ENCODE peak calls at places on chromosomes 12 and 14, in four cellular contexts. X, T, N and E are unnamed samples.

GRCh38 chr14:23061995-23062394 is 4.7 kb upstream of the CDH24 start:
- DNase-seq in X (peak; percentile 72), T (peak; percentile 89), N (peak; percentile 79), E (peak; percentile 84)

GRCh38 chr12:71216725-71217579 is 59.2 kb upstream of the TSPAN8 start:
- DNase-seq in N (no peak), T (peak; percentile 38), X (peak; percentile 24), E (no peak)

GRCh38 chr14:43438056-43438455 is 1069.0 kb downstream of the FSCB start:
- DNase-seq in N (no peak), X (no peak), T (no peak), E (no peak)

GRCh38 chr12:119183942-119184695 is 5.4 kb downstream of the HSPB8 start:
- DNase-seq in T (peak; percentile 26), X (no peak), N (no peak), E (no peak)

GRCh38 chr12:83128529-83128928 is 441.8 kb downstream of the TMTC2 start:
- DNase-seq in N (no peak), T (peak; percentile 42), X (no peak), E (no peak)

GRCh38 chr14:94769413-94770250 is at the start of gene GSC:
- DNase-seq in X (no peak), T (peak; percentile 84), N (no peak), E (no peak)

GRCh38 chr12:129928643-129929042 is 24.8 kb upstream of the TMEM132D start:
- DNase-seq in N (no peak), T (no peak), X (no peak), E (no peak)

GRCh38 chr14:35949933-35950332 is 123.8 kb downstream of the BRMS1L start:
- DNase-seq in X (no peak), T (no peak), N (no peak), E (no peak)

GRCh38 chr12:17793854-17794253 is 296.1 kb downstream of the RERGL start:
- DNase-seq in X (no peak), T (no peak), N (no peak), E (no peak)

GRCh38 chr14:90815817-90816662 is at the start of gene TTC7B:
- DNase-seq in X (no peak), N (no peak), T (peak; percentile 70), E (no peak)

GRCh38 chr12:124386661-124387509 is 92.0 kb downstream of the RFLNA start:
- DNase-seq in T (peak; percentile 66), X (no peak), N (no peak), E (no peak)

GRCh38 chr12:30827406-30828055 is 72.8 kb upstream of the CAPRIN2 start:
- DNase-seq in X (no peak), T (no peak), N (no peak), E (no peak)

GRCh38 chr14:75521415-75522199 is 662 bp upstream of the BATF start:
- DNase-seq in X (no peak), N (no peak), T (no peak), E (no peak)

GRCh38 chr14:70904376-70904775 is 2.9 kb upstream of the PCNX1 start:
- DNase-seq in X (no peak), T (no peak), N (no peak), E (no peak)
- H3K4me3 ChIP-seq in X (no peak overlapping the region), T (no peak overlapping the region), N (no peak overlapping the region), E (no peak overlapping the region)

GRCh38 chr14:73465833-73466532 is 7.6 kb upstream of the NUMB start:
- DNase-seq in X (no peak), N (no peak), T (peak; percentile 39), E (no peak)

GRCh38 chr14:73467800-73468199 is 9.5 kb upstream of the NUMB start:
- DNase-seq in X (no peak), N (no peak), T (peak; percentile 88), E (peak; percentile 48)

GRCh38 chr14:73468808-73469386 is 10.6 kb upstream of the NUMB start:
- DNase-seq in X (no peak), N (no peak), T (no peak), E (no peak)

GRCh38 chr14:73463411-73463810 is 5.1 kb upstream of the NUMB start:
- DNase-seq in T (peak; percentile 99), N (peak; percentile 73), X (peak; percentile 79), E (peak; percentile 32)

GRCh38 chr14:73467377-73467776 is 9.0 kb upstream of the NUMB start:
- DNase-seq in N (no peak), T (peak; percentile 87), X (peak; percentile 80), E (no peak)
- H3K4me1 ChIP-seq in N (peaks cover 5% of the 10 kb centered on the region), T (peaks cover 68% of the 10 kb centered on the region), X (peaks cover 45% of the 10 kb centered on the region), E (peaks cover 11% of the 10 kb centered on the region)

GRCh38 chr14:65728604-65729003 is 316.1 kb downstream of the FUT8 start:
- DNase-seq in N (no peak), T (no peak), X (no peak), E (no peak)

GRCh38 chr14:65729547-65729946 is 317.0 kb downstream of the FUT8 start:
- DNase-seq in N (no peak), X (no peak), T (no peak), E (no peak)

GRCh38 chr14:65732112-65732511 is 319.6 kb downstream of the FUT8 start:
- DNase-seq in N (no peak), T (no peak), X (no peak), E (no peak)
- H3K4me3 ChIP-seq in N (no peak overlapping the region), T (no peak overlapping the region), X (no peak overlapping the region), E (no peak overlapping the region)

DNA sequence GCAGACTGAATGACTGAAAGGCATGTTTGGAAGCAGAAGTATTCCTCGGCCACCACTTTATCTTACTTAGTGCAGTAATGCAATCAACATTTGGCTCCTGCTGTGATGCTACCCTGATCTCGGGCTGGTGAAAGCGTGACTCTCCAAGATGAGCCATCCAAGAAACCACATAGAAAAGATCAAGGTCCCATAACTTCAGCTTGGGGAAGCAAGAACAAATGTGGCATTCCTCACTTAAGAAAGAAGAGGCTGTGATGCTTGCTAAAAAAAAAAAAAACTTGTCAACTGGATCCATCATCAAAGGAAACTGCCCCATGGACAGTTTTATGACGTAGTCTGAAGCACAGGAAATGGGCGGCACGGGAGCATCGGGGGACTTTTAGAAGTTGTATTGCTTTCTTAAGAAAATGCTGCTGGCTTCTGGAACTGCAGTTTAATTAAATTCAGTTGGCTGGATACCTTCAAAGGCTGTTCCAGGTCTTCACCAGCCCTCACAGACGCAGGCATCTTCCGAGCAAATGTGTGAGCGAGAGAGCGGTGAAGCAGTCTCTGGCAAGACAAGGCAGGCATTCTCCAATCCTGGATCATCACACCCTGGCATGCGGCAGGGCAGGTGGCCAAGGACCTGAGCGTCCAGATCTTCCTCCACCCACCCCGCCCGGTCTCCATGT is 38.2 kb upstream of the MAP1LC3B2 start:
- DNase-seq in X (no peak), N (no peak), T (peak; percentile 89), E (no peak)
- H3K4me1 ChIP-seq in X (no peaks in the 10 kb centered on the region), N (peaks cover 13% of the 10 kb centered on the region), T (peaks cover 27% of the 10 kb centered on the region), E (peaks cover 6% of the 10 kb centered on the region)

GRCh38 chr12:50926415-50926814 is 25.9 kb upstream of the HIGD1C start:
- DNase-seq in T (no peak), X (no peak), N (no peak), E (no peak)

GRCh38 chr12:50925920-50926319 is 26.4 kb upstream of the HIGD1C start:
- DNase-seq in T (no peak), N (no peak), X (no peak), E (no peak)

GRCh38 chr12:50928392-50928791 is 24.0 kb upstream of the HIGD1C start:
- DNase-seq in X (no peak), T (no peak), N (no peak), E (no peak)

GRCh38 chr12:50927766-50928224 is 24.5 kb upstream of the HIGD1C start:
- DNase-seq in X (no peak), N (no peak), T (no peak), E (no peak)

DNA sequence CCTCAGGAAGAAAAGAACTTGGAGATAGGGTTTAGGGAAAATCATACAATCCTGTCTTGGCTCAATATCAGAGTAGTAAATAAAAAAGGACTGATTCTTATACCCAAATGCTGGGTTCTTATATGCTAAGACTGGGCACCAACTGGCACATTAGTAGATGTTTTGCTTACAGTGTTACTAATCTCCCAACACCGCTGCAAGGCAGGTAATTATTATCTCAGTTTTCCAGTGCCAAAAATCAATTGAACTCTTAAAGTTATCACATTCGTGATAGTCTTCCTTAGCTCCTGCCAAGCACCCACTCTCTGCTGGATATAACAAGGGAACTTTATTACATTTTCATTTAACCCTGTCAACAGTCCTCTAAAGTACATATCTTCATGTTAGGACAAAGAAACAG is 25.0 kb upstream of the HIGD1C start:
- DNase-seq in X (no peak), T (no peak), N (no peak), E (no peak)
- H3K4me3 ChIP-seq in X (peak overlapping the region; percentile 83), T (no peak overlapping the region), N (peak overlapping the region; percentile 76), E (peak overlapping the region; percentile 75)

DNA sequence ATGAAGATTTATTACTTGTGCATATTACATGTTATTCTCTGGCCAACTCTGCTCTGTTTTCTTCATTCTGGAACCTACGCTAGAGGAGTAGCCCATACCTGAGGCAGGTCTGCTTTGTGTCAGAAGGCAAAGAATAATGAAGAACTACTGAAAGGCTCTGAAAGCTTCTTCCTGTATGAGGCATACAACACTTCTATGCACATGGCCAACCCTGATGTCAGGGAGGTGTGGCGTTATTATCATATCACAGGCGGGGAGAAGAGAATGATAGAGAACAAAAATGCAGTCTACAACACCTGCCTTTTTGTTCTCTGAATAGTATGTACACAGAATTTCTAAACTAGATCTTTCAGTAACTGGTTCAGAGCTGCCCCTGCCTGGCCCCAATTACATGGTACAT is 32.5 kb upstream of the CRY1 start:
- DNase-seq in T (no peak), X (no peak), N (no peak), E (no peak)
- H3K4me1 ChIP-seq in T (no peaks in the 10 kb centered on the region), X (no peaks in the 10 kb centered on the region), N (no peaks in the 10 kb centered on the region), E (no peaks in the 10 kb centered on the region)

GRCh38 chr12:51726931-51727330 is 121.6 kb downstream of the FIGNL2 start:
- DNase-seq in T (no peak), N (no peak), X (no peak), E (no peak)
- H3K4me3 ChIP-seq in T (no peak overlapping the region), N (no peak overlapping the region), X (no peak overlapping the region), E (no peak overlapping the region)

DNA sequence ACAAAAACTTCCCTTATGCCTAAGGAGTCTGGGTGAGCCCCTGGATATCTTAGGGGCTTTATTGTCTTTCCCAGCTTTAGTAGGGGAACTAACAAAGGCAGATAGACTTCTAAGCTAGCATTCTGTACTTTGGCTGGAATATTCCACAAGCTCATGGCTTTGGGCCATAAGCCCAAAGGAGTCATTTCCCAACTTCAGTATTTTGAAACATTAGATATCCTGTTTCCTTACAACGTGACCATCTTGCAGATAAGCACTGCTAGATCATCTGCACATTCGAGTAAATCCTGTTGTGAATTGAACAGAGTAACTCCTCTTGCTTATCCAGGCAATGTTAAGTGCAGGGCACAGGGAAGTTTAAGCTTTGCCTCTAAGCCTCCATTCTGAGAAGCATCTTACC is 70.6 kb upstream of the ACTN1 start:
- DNase-seq in N (peak; percentile 70), T (peak; percentile 80), X (no peak), E (peak; percentile 81)
- H3K4me1 ChIP-seq in N (peaks cover 78% of the 10 kb centered on the region), T (peaks cover 40% of the 10 kb centered on the region), X (peaks cover 69% of the 10 kb centered on the region), E (peaks cover 71% of the 10 kb centered on the region)

DNA sequence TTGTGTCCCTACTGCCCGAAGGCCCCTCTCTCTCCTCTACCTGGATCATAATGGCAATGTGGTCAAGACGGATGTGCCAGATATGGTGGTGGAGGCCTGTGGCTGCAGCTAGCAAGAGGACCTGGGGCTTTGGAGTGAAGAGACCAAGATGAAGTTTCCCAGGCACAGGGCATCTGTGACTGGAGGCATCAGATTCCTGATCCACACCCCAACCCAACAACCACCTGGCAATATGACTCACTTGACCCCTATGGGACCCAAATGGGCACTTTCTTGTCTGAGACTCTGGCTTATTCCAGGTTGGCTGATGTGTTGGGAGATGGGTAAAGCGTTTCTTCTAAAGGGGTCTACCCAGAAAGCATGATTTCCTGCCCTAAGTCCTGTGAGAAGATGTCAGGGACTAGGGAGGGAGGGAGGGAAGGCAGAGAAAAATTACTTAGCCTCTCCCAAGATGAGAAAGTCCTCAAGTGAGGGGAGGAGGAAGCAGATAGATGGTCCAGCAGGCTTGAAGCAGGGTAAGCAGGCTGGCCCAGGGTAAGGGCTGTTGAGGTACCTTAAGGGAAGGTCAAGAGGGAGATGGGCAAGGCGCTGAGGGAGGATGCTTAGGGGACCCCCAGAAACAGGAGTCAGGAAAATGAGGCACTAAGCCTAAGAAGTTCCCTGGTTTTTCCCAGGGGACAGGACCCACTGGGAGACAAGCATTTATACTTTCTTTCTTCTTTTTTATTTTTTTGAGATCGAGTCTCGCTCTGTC is 1.8 kb downstream of the INHBE start:
- DNase-seq in X (no peak), T (no peak), N (no peak), E (no peak)
- H3K4me3 ChIP-seq in X (no peak overlapping the region), T (no peak overlapping the region), N (no peak overlapping the region), E (no peak overlapping the region)